ENCODE peak calls at places on chromosomes 2 and 18, in ten cellular contexts. D is body of pancreas; Q is amniotic epithelial cell; Z is B cell; N is AG04449; K is naive thymus-derived CD8-positive, alpha-beta T cell; P is choroid plexus epithelial cell; X is activated naive CD8-positive, alpha-beta T cell treated with anti-CD3 and anti-CD28 coated beads, Interleukin-2, amount 10 ng/mL, durations not matched to agents 7 days and 5 days; C is aorta; G is islet precursor cell. O is an unnamed sample.

GRCh38 chr2:235024951-235025773 is 73.3 kb downstream of the SH3BP4 start:
- DNase-seq in D (no peak), Q (no peak), Z (no peak), N (no peak), K (peak), P (no peak), X (no peak), C (no peak), G (no peak), O (no peak)

GRCh38 chr2:78202366-78202765 is 680.2 kb upstream of the LRRTM4 start:
- DNase-seq in D (no peak), Q (no peak), Z (no peak), N (no peak), K (no peak), P (no peak), X (no peak), C (no peak), G (no peak), O (no peak)

GRCh38 chr18:67359868-67360838 is 156.4 kb downstream of the DSEL start:
- DNase-seq in D (peak), Q (peak), Z (no peak), N (peak), K (no peak), P (peak), X (no peak), C (peak), G (peak), O (no peak)

GRCh38 chr2:208359632-208359986 is 47.0 kb upstream of the PTH2R start:
- DNase-seq in D (no peak), Q (no peak), Z (peak), N (no peak), K (no peak), P (no peak), X (no peak), C (peak), G (peak), O (peak)

GRCh38 chr2:63903003-63903402 is 61.3 kb downstream of the UGP2 start:
- DNase-seq in D (no peak), Q (peak), Z (no peak), N (no peak), K (no peak), P (peak), X (no peak), C (no peak), G (no peak), O (no peak)

GRCh38 chr2:23690421-23691105 is 236.4 kb downstream of the ATAD2B start:
- DNase-seq in D (no peak), Q (no peak), Z (no peak), N (no peak), K (no peak), P (no peak), X (no peak), C (peak), G (no peak), O (no peak)

GRCh38 chr2:236179653-236180500 is 11.7 kb upstream of the GBX2 start:
- DNase-seq in D (no peak), Q (no peak), Z (peak), N (no peak), K (no peak), P (peak), X (no peak), C (no peak), G (peak), O (no peak)

GRCh38 chr18:8889479-8889878 is 184.1 kb downstream of the MTCL1 start:
- DNase-seq in D (no peak), Q (peak), Z (no peak), N (peak), K (no peak), P (peak), X (no peak), C (no peak), G (no peak), O (no peak)

GRCh38 chr2:12950957-12951656 is 234.4 kb downstream of the TRIB2 start:
- DNase-seq in D (no peak), Q (peak), Z (no peak), N (no peak), K (no peak), P (peak), X (no peak), C (no peak), G (peak), O (no peak)

GRCh38 chr18:67845035-67845434 is 328.5 kb upstream of the DSEL start:
- DNase-seq in D (no peak), Q (peak), Z (no peak), N (no peak), K (no peak), P (peak), X (no peak), C (no peak), G (no peak), O (no peak)